ENCODE peak calls at places on chromosome 2, in six cellular contexts. T, U, F, D, E and B are unnamed samples.

GRCh38 chr2:54325148-54325547 is 69.1 kb upstream of the TSPYL6 start:
- DNase-seq in T (no peak), U (no peak), F (no peak), D (no peak), E (no peak), B (no peak)

GRCh38 chr2:49240608-49241007 is 86.3 kb upstream of the FSHR start:
- DNase-seq in T (peak), U (no peak), F (no peak), D (no peak), E (peak), B (no peak)

GRCh38 chr2:230722207-230722606 is 9.6 kb downstream of the CAB39 start:
- DNase-seq in T (no peak), U (no peak), F (no peak), D (no peak), E (no peak), B (no peak)

GRCh38 chr2:144227427-144227826 is 292.5 kb downstream of the ZEB2 start:
- DNase-seq in T (no peak), U (no peak), F (no peak), D (no peak), E (no peak), B (no peak)

GRCh38 chr2:133568172-133568571 is at the start of gene NCKAP5:
- DNase-seq in T (no peak), U (no peak), F (peak), D (no peak), E (peak), B (peak)

GRCh38 chr2:148876190-148876588 is 1.2 kb downstream of the KIF5C start:
- DNase-seq in T (no peak), U (no peak), F (no peak), D (peak), E (no peak), B (no peak)

GRCh38 chr2:52210161-52210560 is 1178.2 kb upstream of the NRXN1 start:
- DNase-seq in T (no peak), U (no peak), F (no peak), D (no peak), E (no peak), B (no peak)

GRCh38 chr2:133641942-133642341 is 73.7 kb upstream of the NCKAP5 start:
- DNase-seq in T (no peak), U (no peak), F (no peak), D (no peak), E (no peak), B (no peak)

GRCh38 chr2:231128541-231128940 is 3.7 kb upstream of the HTR2B start:
- DNase-seq in T (no peak), U (no peak), F (peak), D (no peak), E (no peak), B (no peak)

GRCh38 chr2:196702641-196703040 is 63.1 kb downstream of the CCDC150 start:
- DNase-seq in T (no peak), U (no peak), F (no peak), D (no peak), E (peak), B (no peak)

GRCh38 chr2:71943238-71944182 is 204.2 kb downstream of the CYP26B1 start:
- DNase-seq in T (no peak), U (no peak), F (no peak), D (peak), E (peak), B (peak)

GRCh38 chr2:4673025-4673489 is 969.7 kb downstream of the DCDC2C start:
- DNase-seq in T (peak), U (no peak), F (peak), D (no peak), E (peak), B (peak)

GRCh38 chr2:161367675-161368074 is 48.4 kb upstream of the TBR1 start:
- DNase-seq in T (no peak), U (no peak), F (no peak), D (no peak), E (peak), B (no peak)

GRCh38 chr2:188902906-188903305 is 71.3 kb upstream of the COL3A1 start:
- DNase-seq in T (no peak), U (no peak), F (peak), D (no peak), E (peak), B (peak)

GRCh38 chr2:133884739-133885381 is 316.6 kb upstream of the NCKAP5 start:
- DNase-seq in T (peak), U (no peak), F (peak), D (no peak), E (peak), B (peak)

GRCh38 chr2:233764264-233764663 is 4.2 kb downstream of the UGT1A1 start:
- DNase-seq in T (no peak), U (no peak), F (peak), D (no peak), E (peak), B (peak)

GRCh38 chr2:212979799-212980198 is 171.6 kb downstream of the IKZF2 start:
- DNase-seq in T (no peak), U (no peak), F (no peak), D (no peak), E (no peak), B (no peak)

GRCh38 chr2:174919886-174920595 is 85.1 kb downstream of the CHN1 start:
- DNase-seq in T (no peak), U (no peak), F (no peak), D (no peak), E (no peak), B (no peak)

GRCh38 chr2:229774237-229774636 is 59.9 kb upstream of the DNER start:
- DNase-seq in T (no peak), U (no peak), F (no peak), D (no peak), E (no peak), B (no peak)

GRCh38 chr2:196718796-196719564 is 79.5 kb downstream of the CCDC150 start:
- DNase-seq in T (peak), U (no peak), F (peak), D (peak), E (peak), B (peak)

GRCh38 chr2:120712180-120712678 is 23.4 kb upstream of the GLI2 start:
- DNase-seq in T (no peak), U (peak), F (no peak), D (no peak), E (peak), B (peak)

GRCh38 chr2:74181739-74182138 is 3.1 kb upstream of the MOB1A start:
- DNase-seq in T (no peak), U (no peak), F (no peak), D (no peak), E (no peak), B (peak)

GRCh38 chr2:60336442-60337141 is 216.9 kb downstream of the BCL11A start:
- DNase-seq in T (no peak), U (no peak), F (no peak), D (no peak), E (no peak), B (no peak)

GRCh38 chr2:237235383-237236095 is 149.8 kb downstream of the COPS8 start:
- DNase-seq in T (peak), U (no peak), F (peak), D (no peak), E (peak), B (peak)

GRCh38 chr2:241399941-241400922 is 44.1 kb downstream of the FARP2 start:
- DNase-seq in T (peak), U (no peak), F (no peak), D (no peak), E (no peak), B (no peak)

GRCh38 chr2:33289961-33290360 is 186.5 kb upstream of the RASGRP3 start:
- DNase-seq in T (no peak), U (no peak), F (no peak), D (no peak), E (no peak), B (no peak)

GRCh38 chr2:108614043-108614435 is 79.8 kb downstream of the LIMS1 start:
- DNase-seq in T (no peak), U (no peak), F (no peak), D (no peak), E (no peak), B (no peak)

GRCh38 chr2:27445615-27446014 is 3.4 kb downstream of the KRTCAP3 start:
- DNase-seq in T (no peak), U (no peak), F (no peak), D (no peak), E (no peak), B (no peak)
- H3K9ac ChIP-seq in T (no peak), U (peak), F (no peak), D (no peak), E (no peak), B (no peak)

GRCh38 chr2:36352711-36353110 is 2.9 kb upstream of the CRIM1 start:
- DNase-seq in T (peak), U (no peak), F (peak), D (no peak), E (no peak), B (peak)
- H3K9ac ChIP-seq in T (peak), U (no peak), F (peak), D (no peak), E (no peak), B (peak)

GRCh38 chr2:102107741-102108070 is 34.8 kb upstream of the IL1R1 start:
- DNase-seq in T (peak), U (no peak), F (no peak), D (no peak), E (peak), B (peak)
- H3K9ac ChIP-seq in T (no peak), U (no peak), F (no peak), D (no peak), E (no peak), B (peak)

GRCh38 chr2:160299540-160299939 is 99.5 kb upstream of the ITGB6 start:
- DNase-seq in T (no peak), U (no peak), F (no peak), D (no peak), E (no peak), B (peak)
- H3K9ac ChIP-seq in T (no peak), U (no peak), F (no peak), D (no peak), E (no peak), B (no peak)

GRCh38 chr2:85355521-85355920 is 952 bp downstream of the ELMOD3 start:
- DNase-seq in T (no peak), U (no peak), F (no peak), D (no peak), E (peak), B (peak)
- H3K9ac ChIP-seq in T (peak), U (peak), F (peak), D (no peak), E (peak), B (peak)